ENCODE peak calls at places on chromosomes 5 and 9, in six cellular contexts. M, E, V, J, X and T are unnamed samples.

GRCh38 chr5:151611127-151611775 is 20.1 kb upstream of the FAT2 start:
- DNase-seq in E (no peak), J (no peak), V (no peak), M (no peak), X (no peak), T (no peak)

GRCh38 chr5:3924990-3925389 is 329.4 kb downstream of the IRX1 start:
- DNase-seq in J (no peak), V (no peak), X (no peak), E (no peak), M (no peak), T (no peak)

GRCh38 chr5:9338796-9339195 is 207.1 kb downstream of the SEMA5A start:
- DNase-seq in E (no peak), V (no peak), J (no peak), X (peak), M (no peak), T (no peak)

GRCh38 chr9:38227061-38227540 is 158.1 kb upstream of the SHB start:
- DNase-seq in V (peak), J (peak), X (peak), E (peak), M (no peak), T (peak)

GRCh38 chr5:168076561-168076991 is 214.9 kb upstream of the WWC1 start:
- DNase-seq in M (peak), E (no peak), X (peak), V (peak), J (peak), T (peak)

GRCh38 chr9:130111805-130112204 is 58.1 kb downstream of the GPR107 start:
- DNase-seq in X (no peak), E (no peak), V (no peak), M (no peak), J (no peak), T (no peak)

GRCh38 chr9:121884057-121884512 is 209.0 kb downstream of the TTLL11 start:
- DNase-seq in M (no peak), X (no peak), V (no peak), J (no peak), E (no peak), T (no peak)

GRCh38 chr5:82911902-82912301 is 165.3 kb downstream of the TMEM167A start:
- DNase-seq in V (peak), E (no peak), M (no peak), X (no peak), J (no peak), T (peak)

GRCh38 chr9:94703488-94704140 is 22.9 kb upstream of the AOPEP start:
- DNase-seq in E (no peak), V (no peak), X (no peak), J (no peak), M (no peak), T (no peak)

GRCh38 chr5:36158144-36158543 is 6.2 kb downstream of the SKP2 start:
- DNase-seq in E (no peak), M (no peak), X (peak), J (no peak), V (no peak), T (no peak)
- H3K4me3 ChIP-seq in E (no peak), M (no peak), X (no peak), J (no peak), V (no peak), T (no peak)

GRCh38 chr5:77851229-77852067 is 75.3 kb upstream of the TBCA start:
- DNase-seq in M (peak), V (peak), X (peak), E (no peak), J (peak), T (no peak)
- H3K4me3 ChIP-seq in M (peak), V (peak), X (peak), E (peak), J (peak), T (peak)

DNA sequence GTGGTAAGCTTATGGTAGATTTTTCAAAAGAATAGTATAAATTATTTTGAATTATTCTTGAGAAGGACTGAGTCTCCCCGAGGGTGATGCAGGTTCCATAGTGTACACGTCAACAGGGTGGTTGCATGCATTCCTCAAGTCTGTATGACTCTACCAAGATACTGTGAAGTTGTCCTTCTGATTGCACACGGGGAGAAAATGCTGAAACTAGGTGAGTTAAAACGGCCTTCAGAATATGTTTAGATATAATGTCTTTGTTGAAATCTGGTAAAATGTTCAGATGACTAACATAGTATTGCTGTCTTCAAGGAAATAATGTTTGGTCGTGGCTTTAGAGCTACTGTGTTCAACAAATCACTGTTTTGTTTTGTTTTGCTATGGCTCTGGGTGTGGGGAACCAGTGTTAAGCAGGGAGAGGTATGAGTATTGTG is 22.4 kb upstream of the TNFAIP8 start:
- DNase-seq in X (peak), M (no peak), V (no peak), J (no peak), E (no peak), T (peak)
- H3K4me3 ChIP-seq in X (no peak), M (no peak), V (no peak), J (no peak), E (no peak), T (peak)

GRCh38 chr9:133583111-133583510 is 26.1 kb downstream of the FAM163B start:
- DNase-seq in X (no peak), J (no peak), M (no peak), V (no peak), E (no peak), T (no peak)

GRCh38 chr9:133583586-133583985 is 25.6 kb downstream of the FAM163B start:
- DNase-seq in V (no peak), J (peak), X (no peak), E (no peak), M (no peak), T (no peak)

GRCh38 chr9:133584167-133584558 is 25.0 kb downstream of the FAM163B start:
- DNase-seq in E (no peak), M (no peak), V (no peak), J (no peak), X (no peak), T (no peak)

GRCh38 chr9:133585481-133586367 is 23.5 kb downstream of the FAM163B start:
- DNase-seq in J (no peak), V (no peak), X (no peak), E (no peak), M (no peak), T (no peak)

DNA sequence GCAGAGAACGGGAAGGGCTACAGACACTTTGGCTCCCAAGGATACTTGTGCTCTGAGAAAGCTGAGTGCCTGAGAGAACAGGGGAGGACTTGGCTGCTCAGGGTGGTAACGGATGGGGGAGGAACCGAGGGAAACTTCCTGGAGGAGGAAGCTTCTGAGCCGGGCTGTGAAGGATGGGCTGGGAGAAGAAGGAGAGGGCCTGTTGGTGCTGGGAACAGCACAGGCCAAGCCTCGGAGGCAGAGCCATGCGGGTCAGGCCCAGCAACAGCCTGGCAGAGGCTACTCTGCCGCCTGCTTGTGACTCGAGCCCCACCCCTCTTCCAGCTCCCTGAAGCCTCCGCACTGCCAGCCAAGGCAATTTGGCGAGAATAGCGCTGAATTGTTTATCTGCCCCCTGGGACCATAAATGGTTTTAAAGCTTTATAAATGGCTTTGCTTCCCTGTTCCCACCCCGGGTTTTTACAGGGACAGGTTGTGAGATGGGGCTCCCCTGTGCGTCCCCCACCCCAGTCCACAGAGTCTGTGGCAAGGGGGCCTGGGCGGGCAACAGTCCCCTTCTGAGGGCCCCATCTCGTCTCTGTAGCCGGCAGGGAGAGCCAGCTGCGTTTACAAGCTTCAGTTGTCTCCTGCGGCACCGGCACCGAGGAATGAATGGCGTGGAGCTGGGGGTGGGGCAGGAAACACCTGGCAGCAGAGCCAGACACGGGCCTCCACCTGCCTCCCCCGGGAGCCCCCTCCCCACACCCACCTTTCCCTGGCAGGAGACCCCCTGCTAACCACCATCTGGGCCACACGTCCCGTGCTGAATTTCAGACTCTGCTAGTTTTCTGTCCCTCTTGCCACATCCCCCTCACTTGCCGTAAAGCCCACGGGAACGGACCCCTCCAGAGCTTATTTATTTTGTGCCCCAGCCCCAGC is 24.4 kb downstream of the FAM163B start:
- DNase-seq in J (peak), E (no peak), V (no peak), X (no peak), M (no peak), T (no peak)
- H3K4me3 ChIP-seq in J (no peak), E (no peak), V (no peak), X (no peak), M (no peak), T (no peak)

DNA sequence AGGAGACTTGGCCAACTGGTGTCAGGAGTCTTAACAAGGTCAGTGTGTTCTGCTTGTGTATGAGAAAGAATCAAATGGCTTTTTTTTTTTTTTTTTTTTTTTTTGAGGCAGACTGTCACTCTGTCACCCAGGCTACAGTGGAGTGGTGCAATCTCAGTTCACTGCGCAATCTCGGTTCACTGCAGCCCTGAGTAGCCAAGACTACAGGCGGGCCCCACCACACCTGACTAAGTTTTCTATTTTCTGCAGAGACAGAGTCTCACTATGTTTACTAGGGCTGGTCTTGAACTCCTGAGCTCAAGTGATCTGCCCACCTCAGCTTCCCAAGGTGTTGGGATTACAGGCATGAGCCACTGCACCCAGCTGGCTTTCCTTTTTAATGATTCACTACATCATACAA is 3.0 kb upstream of the IL7R start:
- DNase-seq in E (no peak), V (no peak), J (no peak), M (peak), X (no peak), T (no peak)
- H3K4me3 ChIP-seq in E (no peak), V (no peak), J (no peak), M (no peak), X (no peak), T (no peak)

GRCh38 chr5:1651971-1652872 is 128.5 kb upstream of the LPCAT1 start:
- DNase-seq in X (no peak), E (no peak), J (no peak), M (no peak), V (no peak), T (no peak)
- H3K4me3 ChIP-seq in X (no peak), E (no peak), J (no peak), M (no peak), V (no peak), T (no peak)

GRCh38 chr9:110936719-110937452 is 101.4 kb downstream of the LPAR1 start:
- DNase-seq in X (peak), V (peak), M (no peak), J (peak), E (peak), T (no peak)
- H3K4me3 ChIP-seq in X (no peak), V (no peak), M (no peak), J (no peak), E (no peak), T (no peak)